ENCODE peak calls at places on chromosome 2, in four cellular contexts. Y, K, P and T are unnamed samples.

GRCh38 chr2:48713647-48714046 is 41.9 kb downstream of the LHCGR start:
- DNase-seq in P (no peak), K (no peak), Y (no peak), T (no peak)

GRCh38 chr2:57877811-57878572 is 168.6 kb upstream of the VRK2 start:
- DNase-seq in P (no peak), K (no peak), Y (no peak), T (no peak)

GRCh38 chr2:237459741-237460174 is 27.3 kb upstream of the MLPH start:
- DNase-seq in P (no peak), Y (no peak), K (no peak), T (no peak)

GRCh38 chr2:64978514-64979268 is 10.5 kb upstream of the SLC1A4 start:
- DNase-seq in P (no peak), Y (no peak), K (no peak), T (no peak)

GRCh38 chr2:233061591-233062446 is 1.7 kb downstream of the INPP5D start:
- DNase-seq in Y (no peak), K (no peak), P (peak), T (no peak)

GRCh38 chr2:237564526-237565131 is 1.7 kb upstream of the PRLH start:
- DNase-seq in K (no peak), P (no peak), Y (no peak), T (no peak)

GRCh38 chr2:58634653-58635347 is 393.7 kb upstream of the FANCL start:
- DNase-seq in Y (no peak), P (no peak), K (no peak), T (no peak)

GRCh38 chr2:126664639-126665038 is 8.7 kb downstream of the GYPC start:
- DNase-seq in K (no peak), P (no peak), Y (no peak), T (no peak)

GRCh38 chr2:171545086-171545485 is 22.8 kb downstream of the CYBRD1 start:
- DNase-seq in Y (no peak), P (no peak), K (no peak), T (no peak)

GRCh38 chr2:241314933-241315182 is 614 bp downstream of the HDLBP start:
- DNase-seq in K (no peak), P (no peak), Y (no peak), T (no peak)

GRCh38 chr2:100125641-100126040 is 16.7 kb downstream of the AFF3 start:
- DNase-seq in Y (no peak), K (no peak), P (no peak), T (no peak)

GRCh38 chr2:218631837-218632236 is 24.1 kb downstream of the PLCD4 start:
- DNase-seq in P (no peak), K (no peak), Y (no peak), T (no peak)

GRCh38 chr2:33681333-33681732 is 82.2 kb upstream of the FAM98A start:
- DNase-seq in K (no peak), Y (peak), P (no peak), T (no peak)

GRCh38 chr2:31319391-31320175 is 85.6 kb downstream of the EHD3 start:
- DNase-seq in Y (peak), P (no peak), K (no peak), T (no peak)

GRCh38 chr2:190304404-190304803 is 15.2 kb downstream of the HIBCH start:
- DNase-seq in Y (no peak), P (no peak), K (no peak), T (no peak)

GRCh38 chr2:160871096-160871495 is 289.1 kb upstream of the TANK start:
- DNase-seq in P (no peak), K (no peak), Y (peak), T (no peak)

GRCh38 chr2:95010126-95010525 is 15.4 kb upstream of the MAL start:
- DNase-seq in Y (no peak), K (no peak), P (peak), T (no peak)

GRCh38 chr2:108988796-108989713 is at the start of gene EDAR:
- DNase-seq in Y (no peak), P (peak), K (peak), T (peak)

GRCh38 chr2:168935810-168936581 is 34.9 kb downstream of the G6PC2 start:
- DNase-seq in Y (no peak), P (no peak), K (no peak), T (no peak)

GRCh38 chr2:150127995-150128394 is 359.5 kb downstream of the RND3 start:
- DNase-seq in P (no peak), Y (no peak), K (no peak), T (no peak)